ENCODE peak calls at places on chromosomes 11 and 22, in nine cellular contexts. O is tibial nerve, M is caudate nucleus, T is H9, H is AG04450, R is lower lobe of right lung, S is right cardiac atrium, P is SJSA1, X is cardiac muscle cell. Z is an unnamed sample.

GRCh38 chr11:20729597-20730095 is 60.3 kb downstream of the NELL1 start:
- DNase-seq in M (no peak), R (no peak), O (no peak), H (no peak), S (no peak), T (no peak), P (no peak), X (no peak), Z (no peak)

GRCh38 chr11:66851251-66851620 is 5.6 kb upstream of the LRFN4 start:
- DNase-seq in O (no peak), P (no peak), R (peak), X (no peak), H (no peak), T (no peak), M (no peak), S (no peak), Z (no peak)

GRCh38 chr22:50603511-50604255 is 3.1 kb downstream of the MAPK8IP2 start:
- DNase-seq in S (peak), P (no peak), X (no peak), H (no peak), R (no peak), T (no peak), O (no peak), M (no peak), Z (no peak)

GRCh38 chr22:37884420-37884819 is 21.7 kb upstream of the MICALL1 start:
- DNase-seq in H (no peak), P (no peak), T (no peak), R (no peak), O (no peak), M (no peak), X (no peak), S (no peak), Z (no peak)

GRCh38 chr22:27888310-27888709 is 30.7 kb downstream of the PITPNB start:
- DNase-seq in O (no peak), H (no peak), S (no peak), M (no peak), T (no peak), R (no peak), P (no peak), X (no peak), Z (no peak)

GRCh38 chr22:46029036-46029435 is 52.1 kb upstream of the WNT7B start:
- DNase-seq in T (no peak), S (peak), H (no peak), R (no peak), O (no peak), P (no peak), M (no peak), X (no peak), Z (no peak)

GRCh38 chr22:25365491-25366261 is 146.2 kb downstream of the CRYBB2 start:
- DNase-seq in O (no peak), X (no peak), R (peak), S (peak), T (no peak), M (no peak), H (no peak), P (peak), Z (no peak)

GRCh38 chr22:30989473-30989872 is 20.4 kb downstream of the TUG1 start:
- DNase-seq in P (no peak), X (peak), T (no peak), M (no peak), S (no peak), O (no peak), R (no peak), H (no peak), Z (no peak)

GRCh38 chr11:65891180-65892136 is 985 bp downstream of the CCDC85B start:
- DNase-seq in M (no peak), H (no peak), O (no peak), T (peak), P (peak), R (peak), X (peak), S (peak), Z (no peak)

GRCh38 chr22:39179401-39179827 is 26.9 kb upstream of the CBX7 start:
- DNase-seq in H (no peak), X (peak), M (no peak), P (no peak), R (no peak), S (no peak), O (no peak), T (peak), Z (no peak)

GRCh38 chr22:29291215-29291614 is 15.2 kb upstream of the GAS2L1 start:
- DNase-seq in P (no peak), X (no peak), M (no peak), T (no peak), R (no peak), S (no peak), H (no peak), O (no peak), Z (no peak)

GRCh38 chr11:124944565-124944964 is 8.7 kb upstream of the HEPACAM start:
- DNase-seq in T (no peak), R (no peak), P (no peak), S (no peak), H (no peak), M (no peak), X (no peak), O (no peak), Z (no peak)

GRCh38 chr11:57649826-57650738 is at the start of gene YPEL4:
- DNase-seq in T (peak), P (peak), M (peak), X (peak), O (no peak), H (peak), S (peak), R (peak), Z (peak)

GRCh38 chr11:43489869-43490465 is 131.2 kb downstream of the TTC17 start:
- DNase-seq in S (no peak), X (no peak), R (no peak), H (no peak), T (no peak), M (no peak), O (no peak), P (no peak), Z (no peak)

GRCh38 chr11:13289081-13289480 is 11.5 kb downstream of the BMAL1 start:
- DNase-seq in P (no peak), X (peak), T (no peak), M (no peak), H (no peak), S (no peak), O (no peak), R (no peak), Z (no peak)

GRCh38 chr11:121886005-121886739 is 229.8 kb downstream of the BLID start:
- DNase-seq in T (no peak), H (no peak), M (no peak), P (no peak), X (peak), R (no peak), S (peak), O (peak), Z (no peak)

GRCh38 chr11:54558919-54559318 is 44.9 kb downstream of the OR4C46 start:
- DNase-seq in X (no peak), O (no peak), S (no peak), T (no peak), M (no peak), P (no peak), R (no peak), H (no peak), Z (no peak)

GRCh38 chr11:65471410-65471762 is 27.5 kb upstream of the MALAT1 start:
- DNase-seq in T (peak), P (peak), S (peak), X (peak), H (no peak), O (no peak), M (peak), R (peak), Z (peak)

GRCh38 chr11:69726481-69726880 is 22.7 kb upstream of the FGF19 start:
- DNase-seq in H (no peak), S (no peak), O (no peak), M (no peak), T (no peak), P (no peak), R (no peak), X (no peak), Z (no peak)

GRCh38 chr11:120566176-120566575 is 54.6 kb downstream of the GRIK4 start:
- DNase-seq in R (no peak), P (no peak), M (no peak), H (no peak), X (peak), T (peak), S (no peak), O (no peak), Z (no peak)

GRCh38 chr11:45881708-45882368 is 3.6 kb upstream of the MAPK8IP1 start:
- DNase-seq in S (peak), T (no peak), X (peak), P (no peak), R (no peak), H (no peak), O (no peak), M (no peak), Z (no peak)

GRCh38 chr11:70697701-70698100 is 299.4 kb downstream of the CTTN start:
- DNase-seq in X (no peak), H (no peak), T (no peak), R (peak), O (no peak), M (no peak), S (no peak), P (no peak), Z (no peak)

GRCh38 chr11:36564376-36565032 is 3.3 kb upstream of the RAG1 start:
- DNase-seq in R (no peak), T (peak), S (no peak), H (peak), X (peak), O (no peak), M (peak), P (peak), Z (peak)

DNA sequence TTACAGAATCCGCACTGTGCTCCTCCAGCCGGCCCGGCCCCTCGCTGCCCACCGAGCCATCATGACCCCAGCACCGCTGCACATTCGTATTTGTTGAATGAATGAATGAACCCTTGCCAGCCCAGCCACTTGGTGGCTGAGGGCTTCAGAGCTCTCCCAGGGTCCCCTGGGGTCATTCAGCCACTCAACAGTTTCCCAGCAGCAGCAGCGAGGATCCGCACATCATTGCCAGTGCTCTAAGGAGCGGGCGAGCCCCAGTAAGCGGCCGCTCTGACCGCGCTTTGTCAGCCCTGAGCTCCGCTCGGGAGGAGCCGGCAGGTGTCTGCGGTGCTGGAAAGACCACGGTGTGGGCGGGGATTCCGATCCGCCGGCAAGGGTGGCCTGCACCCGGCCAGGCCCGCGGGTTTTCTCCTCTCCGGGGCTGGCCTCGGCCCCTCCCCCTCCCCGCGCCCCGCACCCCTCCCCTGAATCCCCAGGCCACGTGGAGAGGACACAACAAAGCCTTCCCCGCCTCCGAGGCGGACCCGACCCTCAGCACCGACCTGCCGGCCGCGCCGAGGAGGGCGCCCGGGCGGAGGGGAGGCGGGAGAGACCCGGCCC is 563 bp downstream of the BID start:
- DNase-seq in H (no peak), S (peak), R (peak), M (no peak), O (no peak), T (peak), X (peak), P (no peak), Z (peak)
- H3K27ac ChIP-seq in H (peak), S (no peak), R (peak), M (peak), O (peak), T (no peak), X (no peak), P (no peak), Z (peak)

GRCh38 chr11:17686185-17686980 is 33.0 kb upstream of the MYOD1 start:
- DNase-seq in R (no peak), S (no peak), T (no peak), X (no peak), P (no peak), O (no peak), M (no peak), H (no peak), Z (no peak)

GRCh38 chr11:17687946-17688670 is 31.3 kb upstream of the MYOD1 start:
- DNase-seq in X (no peak), R (no peak), P (no peak), T (no peak), H (no peak), O (no peak), S (no peak), M (no peak), Z (no peak)

GRCh38 chr11:17684550-17684949 is 34.8 kb upstream of the MYOD1 start:
- DNase-seq in P (no peak), R (no peak), T (no peak), S (no peak), O (no peak), X (no peak), H (no peak), M (no peak), Z (no peak)

GRCh38 chr11:17683378-17684161 is 35.8 kb upstream of the MYOD1 start:
- DNase-seq in R (no peak), P (peak), O (no peak), H (peak), M (no peak), X (peak), T (no peak), S (no peak), Z (no peak)

DNA sequence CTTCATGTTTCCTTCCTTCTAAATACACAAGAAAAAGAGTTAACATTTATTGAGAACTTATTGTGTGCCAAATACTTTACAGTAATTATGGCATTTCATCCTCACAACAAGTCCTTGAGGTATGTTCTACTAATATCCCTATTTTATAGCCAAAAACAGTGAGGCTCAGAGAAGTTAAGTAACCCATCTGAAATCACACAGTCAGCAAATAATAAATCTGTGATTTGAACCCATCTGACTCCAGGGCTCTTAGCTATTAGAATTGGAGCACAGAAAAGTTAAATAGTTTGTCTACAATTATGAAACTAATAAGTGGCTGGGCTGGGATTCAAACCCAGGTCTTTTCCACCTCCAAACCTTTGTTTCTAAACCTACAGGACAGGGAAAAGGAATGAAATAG is 36.5 kb upstream of the MYOD1 start:
- DNase-seq in M (no peak), X (no peak), R (no peak), T (no peak), S (no peak), P (no peak), O (no peak), H (no peak), Z (no peak)
- H3K27ac ChIP-seq in M (no peak), X (no peak), R (no peak), T (no peak), S (no peak), P (peak), O (no peak), H (no peak), Z (no peak)

GRCh38 chr11:62505112-62505783 is 41.4 kb downstream of the AHNAK start:
- DNase-seq in X (peak), M (no peak), S (peak), T (peak), R (no peak), O (no peak), H (no peak), P (no peak), Z (peak)

GRCh38 chr11:62500066-62501035 is 46.3 kb downstream of the AHNAK start:
- DNase-seq in P (no peak), O (no peak), M (no peak), X (no peak), R (no peak), T (peak), S (no peak), H (no peak), Z (no peak)

GRCh38 chr11:62501432-62501891 is 45.1 kb downstream of the AHNAK start:
- DNase-seq in M (peak), P (no peak), X (no peak), S (peak), R (no peak), T (no peak), H (no peak), O (peak), Z (peak)

GRCh38 chr11:62504158-62504973 is 42.2 kb downstream of the AHNAK start:
- DNase-seq in P (peak), M (no peak), H (no peak), S (no peak), R (peak), X (no peak), T (peak), O (no peak), Z (no peak)

DNA sequence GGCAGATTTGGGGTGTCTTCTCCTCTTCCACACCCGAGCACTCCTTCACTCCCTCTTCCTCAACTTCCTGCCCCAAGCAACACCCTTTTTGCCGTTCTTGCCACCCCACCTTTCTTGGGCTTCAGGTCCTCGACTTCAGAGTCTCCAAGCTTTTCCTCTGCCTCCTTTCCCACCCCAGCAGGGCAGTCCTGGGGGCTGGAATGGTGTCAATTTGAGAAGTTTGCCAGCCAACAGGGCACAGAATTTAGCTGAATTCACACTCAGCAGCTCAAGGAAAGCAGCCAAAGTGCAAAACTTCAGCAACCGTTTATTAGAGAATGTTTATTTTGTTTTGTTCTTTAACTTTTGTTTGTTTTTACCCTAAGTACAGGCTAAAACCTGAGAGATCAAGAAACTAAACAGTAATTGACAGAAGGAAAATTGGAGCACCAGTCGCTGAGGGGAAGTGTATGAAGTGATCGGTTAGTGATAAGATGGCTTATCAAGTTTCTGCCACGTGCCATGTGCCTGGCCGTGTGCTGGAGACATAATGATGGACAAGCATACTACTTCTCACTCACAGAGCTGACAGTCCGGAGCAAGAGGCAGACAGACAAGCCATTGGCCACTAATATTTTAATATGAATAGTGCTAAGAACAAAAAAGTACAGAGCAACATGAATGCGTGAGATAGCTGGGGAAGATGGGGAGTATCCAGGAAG is 44.4 kb downstream of the AHNAK start:
- DNase-seq in M (no peak), R (no peak), T (no peak), H (no peak), O (no peak), S (no peak), P (no peak), X (no peak), Z (no peak)
- H3K27ac ChIP-seq in M (peak), R (peak), T (no peak), H (no peak), O (peak), S (peak), P (no peak), X (peak), Z (peak)

DNA sequence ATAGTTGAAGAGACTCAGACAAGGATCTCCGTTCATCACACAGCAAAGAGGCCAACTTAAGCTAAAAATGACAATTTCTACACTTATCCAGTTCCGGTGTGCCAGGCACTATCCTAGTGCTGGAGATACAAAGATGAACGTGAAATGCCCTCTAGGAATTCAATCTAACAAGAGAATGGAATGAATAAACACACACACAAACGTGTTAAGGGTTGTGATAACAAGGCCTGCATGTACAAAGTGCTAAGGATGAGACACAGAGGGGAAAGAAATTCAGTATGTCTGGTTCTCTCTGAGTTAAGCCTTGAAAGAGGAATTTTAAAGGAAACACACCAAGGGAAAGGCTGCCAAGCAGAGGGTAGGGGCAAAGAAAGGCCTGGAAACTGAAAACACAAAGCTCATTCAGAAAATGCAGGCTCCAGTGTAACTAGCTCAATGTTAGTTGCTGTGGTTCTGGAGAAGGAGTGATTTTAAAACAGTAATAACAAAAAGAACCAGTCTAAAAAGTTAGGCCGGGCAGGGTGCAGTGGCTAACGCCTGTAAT is 4.2 kb downstream of the CHKA start:
- DNase-seq in P (no peak), H (no peak), O (no peak), S (no peak), X (no peak), R (no peak), M (no peak), T (no peak), Z (no peak)
- H3K27ac ChIP-seq in P (no peak), H (no peak), O (peak), S (no peak), X (peak), R (no peak), M (peak), T (no peak), Z (peak)

GRCh38 chr11:68353669-68354068 is 41.3 kb downstream of the LRP5 start:
- DNase-seq in S (no peak), T (no peak), M (no peak), H (no peak), P (no peak), R (peak), O (no peak), X (no peak), Z (no peak)
- H3K27ac ChIP-seq in S (peak), T (no peak), M (no peak), H (peak), P (peak), R (peak), O (peak), X (peak), Z (no peak)

GRCh38 chr22:47029244-47030001 is 267.0 kb downstream of the TBC1D22A start:
- DNase-seq in P (no peak), S (peak), T (no peak), X (no peak), M (no peak), O (no peak), R (peak), H (no peak), Z (no peak)
- H3K27ac ChIP-seq in P (no peak), S (no peak), T (no peak), X (no peak), M (no peak), O (peak), R (no peak), H (no peak), Z (no peak)

GRCh38 chr11:512895-513595 is 6.0 kb upstream of the RNH1 start:
- DNase-seq in P (no peak), O (no peak), T (no peak), R (no peak), S (no peak), M (no peak), H (no peak), X (no peak), Z (no peak)

GRCh38 chr11:516400-516799 is 9.4 kb upstream of the RNH1 start:
- DNase-seq in R (no peak), M (no peak), P (no peak), O (no peak), H (no peak), X (no peak), S (no peak), T (no peak), Z (no peak)

GRCh38 chr11:515131-515530 is 8.1 kb upstream of the RNH1 start:
- DNase-seq in H (no peak), S (no peak), T (no peak), O (no peak), R (no peak), P (no peak), X (no peak), M (no peak), Z (no peak)

GRCh38 chr11:518463-519202 is 11.6 kb upstream of the RNH1 start:
- DNase-seq in P (peak), O (peak), S (peak), X (peak), R (peak), H (peak), M (no peak), T (peak), Z (no peak)

DNA sequence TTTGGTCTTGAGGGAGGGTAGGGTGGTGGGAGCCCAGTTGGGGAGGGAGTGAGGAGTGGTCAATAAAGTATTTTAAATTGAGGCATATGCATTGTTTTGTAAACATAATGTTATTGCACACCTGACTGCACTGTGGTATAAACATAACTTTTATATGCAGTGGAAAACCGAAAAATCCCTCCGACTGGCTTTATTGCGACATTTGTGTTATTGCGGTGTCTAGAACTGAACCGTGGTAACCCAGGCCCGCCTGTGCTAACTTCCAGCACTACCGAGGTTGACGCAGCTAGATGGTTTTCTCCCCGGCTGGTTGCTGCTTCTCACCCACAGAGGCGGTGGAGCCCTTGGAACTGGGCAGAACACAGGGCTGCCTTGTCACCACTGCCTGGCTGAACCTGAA is 7.6 kb upstream of the RNH1 start:
- DNase-seq in R (no peak), X (no peak), S (no peak), H (no peak), O (no peak), T (no peak), M (no peak), P (no peak), Z (no peak)
- H3K27ac ChIP-seq in R (no peak), X (no peak), S (no peak), H (no peak), O (no peak), T (no peak), M (no peak), P (no peak), Z (no peak)

Z was measured in substantia nigra.